ENCODE peak calls at places on chromosomes 1 and 21, in ten cellular contexts. J is erythroblast; A is HS-27A; T is NCI-H226; M is LHCN-M2; Y is activated naive CD8-positive, alpha-beta T cell treated with anti-CD3 and anti-CD28 coated beads for 36 hours; G is HT1080; D is GM03348; K is choroid plexus epithelial cell; S is mesothelial cell of epicardium. B is an unnamed sample.

GRCh38 chr21:22019766-22020165 is 1021.6 kb downstream of the NCAM2 start:
- DNase-seq in D (no peak), S (no peak), J (no peak), Y (no peak), M (peak), A (no peak), G (peak), K (peak), T (no peak), B (no peak)

GRCh38 chr1:110281363-110282290 is 57.5 kb upstream of the RBM15 start:
- DNase-seq in D (peak), J (no peak), M (no peak), A (no peak), T (no peak), K (peak), S (no peak), Y (no peak), G (no peak), B (peak)

GRCh38 chr1:23563003-23563402 is 3.7 kb upstream of the ID3 start:
- DNase-seq in A (no peak), D (no peak), G (no peak), K (peak), Y (no peak), J (no peak), S (no peak), M (no peak), T (no peak), B (no peak)

GRCh38 chr1:248857201-248857600 is 1.7 kb downstream of the ZNF692 start:
- DNase-seq in M (no peak), D (no peak), A (no peak), G (no peak), Y (no peak), S (no peak), T (no peak), K (no peak), J (no peak), B (no peak)

GRCh38 chr1:215566556-215567490 is at the start of gene KCTD3:
- DNase-seq in Y (peak), T (peak), S (peak), M (peak), G (peak), J (peak), A (peak), D (peak), K (peak), B (peak)

GRCh38 chr1:210709694-210710093 is 381.0 kb downstream of the HHAT start:
- DNase-seq in K (no peak), A (no peak), J (no peak), M (peak), T (no peak), D (no peak), Y (no peak), S (no peak), G (peak), B (peak)

GRCh38 chr1:214581785-214582184 is 21.2 kb upstream of the CENPF start:
- DNase-seq in K (peak), T (peak), G (peak), M (peak), J (no peak), Y (no peak), S (no peak), A (no peak), D (peak), B (peak)

GRCh38 chr21:42067531-42068255 is 3.4 kb upstream of the UMODL1 start:
- DNase-seq in M (no peak), D (no peak), S (no peak), J (no peak), Y (no peak), T (no peak), A (no peak), K (no peak), G (no peak), B (no peak)

GRCh38 chr1:220786337-220787068 is at the start of gene MTARC1:
- DNase-seq in M (peak), T (peak), S (peak), K (peak), D (peak), Y (peak), J (peak), A (no peak), G (no peak), B (peak)

GRCh38 chr1:37952738-37953137 is 5.9 kb upstream of the INPP5B start:
- DNase-seq in K (no peak), A (no peak), S (no peak), M (no peak), D (no peak), J (no peak), G (no peak), T (no peak), Y (no peak), B (no peak)

GRCh38 chr1:110262846-110263631 is 52.9 kb downstream of the KCNC4 start:
- DNase-seq in D (no peak), J (no peak), T (no peak), A (no peak), K (no peak), M (no peak), S (no peak), Y (no peak), G (no peak), B (no peak)

GRCh38 chr1:25836695-25837094 is 16.9 kb downstream of the MTFR1L start:
- DNase-seq in A (no peak), K (peak), Y (no peak), M (no peak), D (no peak), J (no peak), T (no peak), G (no peak), S (no peak), B (no peak)